ENCODE peak calls at places on chromosomes 7 and 10, in four cellular contexts. T is HEK293T, M is K562, G is HepG2. R is an unnamed sample.

GRCh38 chr7:78510580-78511188 is 712.1 kb downstream of the PHTF2 start:
- DNase-seq in M (peak; percentile 5), T (peak; percentile 23), G (peak; percentile 23), R (peak; percentile 55)

GRCh38 chr10:27716521-27716920 is 29.1 kb downstream of the MKX start:
- DNase-seq in G (no peak), T (no peak), M (no peak), R (no peak)

GRCh38 chr7:150927954-150928340 is 50.2 kb downstream of the KCNH2 start:
- DNase-seq in T (no peak), G (no peak), M (peak; percentile 78), R (no peak)

GRCh38 chr7:121012919-121013318 is 24.4 kb downstream of the CPED1 start:
- DNase-seq in G (no peak), T (no peak), M (no peak), R (no peak)

GRCh38 chr7:23277359-23277989 is 21.7 kb upstream of the MALSU1 start:
- DNase-seq in T (peak; percentile 69), G (peak; percentile 76), M (peak; percentile 84), R (no peak)

GRCh38 chr10:5746197-5746596 is 61.6 kb downstream of the TASOR2 start:
- DNase-seq in M (no peak), G (no peak), T (no peak), R (no peak)

GRCh38 chr10:52440612-52441285 is 126.7 kb downstream of the DKK1 start:
- DNase-seq in M (no peak), T (no peak), G (no peak), R (no peak)

GRCh38 chr7:83614112-83614511 is 34.8 kb downstream of the SEMA3E start:
- DNase-seq in G (no peak), T (no peak), M (no peak), R (no peak)

GRCh38 chr10:123402656-123403055 is 248.5 kb downstream of the BUB3 start:
- DNase-seq in G (no peak), T (no peak), M (no peak), R (no peak)

GRCh38 chr7:85896531-85896930 is 709.7 kb upstream of the SEMA3D start:
- DNase-seq in M (no peak), T (no peak), G (no peak), R (no peak)

GRCh38 chr7:111990597-111990996 is 215.6 kb downstream of the DOCK4 start:
- DNase-seq in T (peak; percentile 7), G (no peak), M (no peak), R (no peak)

GRCh38 chr7:141369422-141369821 is 181.8 kb upstream of the AGK start:
- DNase-seq in T (no peak), M (no peak), G (no peak), R (no peak)

GRCh38 chr7:85287126-85287825 is 100.4 kb upstream of the SEMA3D start:
- DNase-seq in T (no peak), G (no peak), M (no peak), R (no peak)

GRCh38 chr7:119252962-119253361 is 1020.0 kb upstream of the KCND2 start:
- DNase-seq in M (no peak), G (no peak), T (no peak), R (no peak)

GRCh38 chr7:155224116-155224811 is 73.4 kb upstream of the INSIG1 start:
- DNase-seq in T (no peak), M (no peak), G (no peak), R (no peak)

GRCh38 chr10:62471718-62472117 is 97.5 kb downstream of the ZNF365 start:
- DNase-seq in G (no peak), M (no peak), T (no peak), R (no peak)

GRCh38 chr7:149624006-149624405 is 126.4 kb upstream of the ZNF746 start:
- DNase-seq in M (peak; percentile 77), T (peak; percentile 48), G (peak; percentile 26), R (peak; percentile 31)

GRCh38 chr7:158583810-158584209 is 3.8 kb downstream of the PTPRN2 start:
- DNase-seq in M (no peak), G (no peak), T (no peak), R (no peak)

GRCh38 chr7:44796034-44796503 is 412 bp upstream of the PPIA start:
- DNase-seq in T (peak; percentile 53), G (peak; percentile 53), M (no peak), R (no peak)

GRCh38 chr7:133207687-133208086 is 45.2 kb upstream of the EXOC4 start:
- DNase-seq in T (no peak), M (peak; percentile 60), G (peak; percentile 21), R (no peak)

GRCh38 chr7:48337012-48337621 is 165.9 kb downstream of the ABCA13 start:
- DNase-seq in G (peak; percentile 10), T (peak; percentile 30), M (peak; percentile 7), R (peak; percentile 45)

GRCh38 chr10:132469197-132469942 is 68.2 kb upstream of the INPP5A start:
- DNase-seq in G (no peak), M (no peak), T (no peak), R (no peak)

GRCh38 chr10:99329891-99330674 is 927 bp downstream of the CNNM1 start:
- DNase-seq in T (no peak), G (no peak), M (no peak), R (peak; percentile 42)

GRCh38 chr10:7300327-7300726 is 110.5 kb downstream of the SFMBT2 start:
- DNase-seq in T (no peak), M (no peak), G (no peak), R (no peak)

GRCh38 chr7:114081606-114082425 is 163.0 kb upstream of the PPP1R3A start:
- DNase-seq in T (peak; percentile 30), G (peak; percentile 16), M (peak; percentile 26), R (no peak)

GRCh38 chr10:13019280-13019679 is 17.8 kb upstream of the CCDC3 start:
- DNase-seq in M (no peak), G (no peak), T (no peak), R (no peak)

GRCh38 chr10:17431871-17432311 is 22.5 kb downstream of the ST8SIA6 start:
- DNase-seq in T (no peak), G (no peak), M (no peak), R (no peak)

GRCh38 chr7:2864204-2864985 is 20.3 kb upstream of the GNA12 start:
- DNase-seq in G (peak; percentile 59), T (no peak), M (no peak), R (no peak)

GRCh38 chr10:88890681-88891371 is 10.8 kb downstream of the STAMBPL1 start:
- DNase-seq in M (no peak), G (no peak), T (no peak), R (no peak)

GRCh38 chr10:35336084-35336831 is at the start of gene CCNY:
- DNase-seq in M (peak; percentile 88), T (peak; percentile 68), G (peak; percentile 42), R (peak; percentile 65)

GRCh38 chr10:35334297-35334696 is 2.0 kb upstream of the CCNY start:
- DNase-seq in G (peak; percentile 17), T (no peak), M (no peak), R (no peak)

GRCh38 chr10:35336921-35337741 is 822 bp downstream of the CCNY start:
- DNase-seq in T (peak; percentile 36), G (peak; percentile 16), M (peak; percentile 64), R (peak; percentile 57)

GRCh38 chr10:35335133-35335532 is 1.2 kb upstream of the CCNY start:
- DNase-seq in T (no peak), G (peak; percentile 56), M (no peak), R (no peak)

GRCh38 chr10:35335718-35336083 is 608 bp upstream of the CCNY start:
- DNase-seq in T (no peak), G (no peak), M (peak; percentile 50), R (peak; percentile 29)
- TF ChIP-seq ELF4 in T (no peak), G (no peak), M (peak; percentile 12), R (no peak)

DNA sequence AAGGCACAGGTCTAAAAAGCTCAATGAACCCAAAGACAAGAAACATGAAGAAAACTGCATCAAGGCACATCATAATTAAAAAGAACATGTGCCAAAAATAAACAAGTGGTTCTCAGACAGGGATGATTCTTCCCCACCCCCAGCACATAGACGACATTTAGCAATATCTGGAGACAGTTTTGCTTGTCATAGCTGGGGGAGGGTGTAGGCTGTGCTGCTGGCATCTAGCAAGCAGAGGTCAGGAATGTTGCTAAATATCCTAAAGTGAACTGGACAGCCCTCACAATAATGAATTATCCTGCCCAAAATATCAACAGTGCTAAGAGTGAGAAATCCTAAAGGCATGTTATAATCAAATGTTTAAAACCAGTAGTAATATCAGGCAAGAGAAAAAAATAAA is 122.6 kb downstream of the MICU1 start:
- DNase-seq in G (no peak), T (no peak), M (peak; percentile 63), R (no peak)
- TF ChIP-seq ELF4 in G (no peak), T (no peak), M (no peak), R (no peak)

GRCh38 chr7:123824754-123825067 is 20.3 kb upstream of the HYAL4 start:
- DNase-seq in M (no peak), G (peak; percentile 55), T (no peak), R (no peak)
- TF ChIP-seq ELF4 in M (no peak), G (no peak), T (no peak), R (no peak)

GRCh38 chr7:24778543-24779282 is 21.4 kb upstream of the GSDME start:
- DNase-seq in T (no peak), G (no peak), M (peak; percentile 49), R (no peak)
- TF ChIP-seq ELF4 in T (no peak), G (no peak), M (no peak), R (no peak)

DNA sequence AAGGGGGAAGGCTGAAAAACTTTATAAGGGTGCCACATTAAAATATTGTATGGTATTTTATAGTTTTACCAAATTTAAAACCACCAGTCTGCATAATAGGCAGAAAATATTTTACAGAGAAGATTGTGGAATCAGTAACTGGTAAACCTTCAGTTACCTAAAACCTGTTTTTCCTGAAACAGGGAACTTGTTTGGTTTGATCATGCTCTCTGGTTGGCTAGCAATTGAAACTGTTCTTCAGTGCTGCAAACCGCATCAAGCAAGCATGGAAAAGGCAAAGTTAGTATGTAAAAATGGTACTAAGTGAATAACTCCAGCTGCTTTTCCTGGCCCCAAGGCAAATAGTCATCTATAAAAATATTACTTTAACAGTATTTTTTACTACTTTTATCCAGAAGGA is 316.9 kb upstream of the LRRN3 start:
- DNase-seq in M (no peak), G (no peak), T (no peak), R (no peak)
- TF ChIP-seq ELF4 in M (no peak), G (no peak), T (no peak), R (no peak)

DNA sequence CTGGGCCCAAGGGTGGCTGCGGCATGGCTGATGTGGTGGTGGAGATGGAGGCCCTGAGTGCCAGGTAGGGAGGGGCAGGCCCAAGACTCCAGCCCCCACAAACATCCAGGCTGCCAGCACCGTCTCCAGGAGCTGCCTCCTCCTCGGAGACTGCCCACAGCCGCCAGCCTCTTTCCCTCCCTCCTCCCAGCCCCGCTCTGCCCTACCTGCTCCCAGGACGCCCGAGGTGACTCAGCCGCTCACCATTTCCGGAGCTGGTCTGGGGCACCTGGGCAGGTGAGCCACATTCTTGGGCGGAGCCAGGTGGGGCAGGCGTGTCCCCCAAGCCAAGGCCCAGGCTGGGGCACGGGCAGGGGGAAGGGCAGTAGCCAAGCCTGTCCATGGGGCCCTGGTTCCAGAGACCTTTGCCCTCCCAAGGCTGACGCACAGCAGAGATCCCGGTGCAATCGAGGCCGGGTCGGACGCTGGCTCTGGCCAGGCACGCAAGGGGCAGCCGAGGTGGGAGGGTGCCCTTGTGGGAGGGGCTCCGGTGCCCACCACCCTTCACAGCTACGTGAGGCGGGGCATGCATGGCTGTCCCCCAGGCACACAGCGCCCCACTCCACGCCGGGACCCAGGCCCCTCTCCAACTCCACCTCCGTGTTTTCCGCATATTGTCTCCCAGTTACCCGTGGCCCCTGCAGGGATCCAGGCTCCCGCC is 8.8 kb downstream of the ADAP1 start:
- DNase-seq in T (no peak), G (no peak), M (no peak), R (peak; percentile 76)
- TF ChIP-seq ELF4 in T (no peak), G (no peak), M (no peak), R (no peak)

R was measured in WTC11.